ENCODE peak calls at places on chromosomes 3 and 15, in five cellular contexts. Y, I, F, V and L are unnamed samples.
A peak's percentile ranks its signal among the peaks of the same experiment; 100 is the strongest.

GRCh38 chr15:38389924-38390542 is 63.9 kb upstream of the FAM98B start:
- DNase-seq in Y (peak; percentile 66), I (peak; percentile 30), F (peak; percentile 64), V (peak; percentile 4), L (peak; percentile 64)

GRCh38 chr3:190621971-190622370 is 108.1 kb downstream of the IL1RAP start:
- DNase-seq in Y (no peak), I (no peak), F (no peak), V (no peak), L (no peak)

GRCh38 chr3:60708191-60708975 is 542.9 kb downstream of the FHIT start:
- DNase-seq in Y (no peak), I (no peak), F (no peak), V (no peak), L (no peak)

GRCh38 chr15:80375968-80376891 is 28.0 kb upstream of the ARNT2 start:
- DNase-seq in Y (no peak), I (no peak), F (no peak), V (no peak), L (no peak)

GRCh38 chr3:151923901-151924300 is 50.5 kb downstream of the SUCNR1 start:
- DNase-seq in Y (no peak), I (no peak), F (no peak), V (no peak), L (no peak)

GRCh38 chr3:56076746-56077145 is 391.5 kb downstream of the ERC2 start:
- DNase-seq in Y (no peak), I (no peak), F (no peak), V (no peak), L (no peak)

GRCh38 chr3:66858656-66859381 is 139.3 kb upstream of the KBTBD8 start:
- DNase-seq in Y (peak; percentile 8), I (no peak), F (no peak), V (no peak), L (no peak)

GRCh38 chr15:72800819-72801481 is 17.4 kb upstream of the ADPGK start:
- DNase-seq in Y (no peak), I (no peak), F (no peak), V (no peak), L (no peak)

GRCh38 chr3:109125902-109126301 is 8.0 kb upstream of the MORC1 start:
- DNase-seq in Y (no peak), I (no peak), F (no peak), V (no peak), L (no peak)

GRCh38 chr3:119871571-119871970 is 89.7 kb downstream of the NR1I2 start:
- DNase-seq in Y (no peak), I (no peak), F (no peak), V (no peak), L (no peak)

GRCh38 chr3:11532865-11533490 is 110.7 kb downstream of the VGLL4 start:
- DNase-seq in Y (no peak), I (no peak), F (no peak), V (no peak), L (no peak)

GRCh38 chr15:91561371-91562100 is 292.0 kb upstream of the SLCO3A1 start:
- DNase-seq in Y (no peak), I (no peak), F (no peak), V (no peak), L (peak; percentile 8)

GRCh38 chr3:97269202-97269601 is 454.8 kb downstream of the EPHA6 start:
- DNase-seq in Y (no peak), I (no peak), F (no peak), V (no peak), L (no peak)

GRCh38 chr3:143358155-143358792 is 238.7 kb downstream of the CHST2 start:
- DNase-seq in Y (no peak), I (no peak), F (no peak), V (no peak), L (no peak)

GRCh38 chr15:69074011-69074842 is 59.7 kb downstream of the NOX5 start:
- DNase-seq in Y (peak; percentile 46), I (no peak), F (no peak), V (peak; percentile 20), L (peak; percentile 84)

GRCh38 chr3:127670761-127671522 is 1.8 kb upstream of the ABTB1 start:
- DNase-seq in Y (no peak), I (no peak), F (no peak), V (no peak), L (no peak)

GRCh38 chr3:99895106-99895705 is 77.5 kb downstream of the CMSS1 start:
- DNase-seq in Y (no peak), I (no peak), F (no peak), V (no peak), L (no peak)

GRCh38 chr3:114092151-114093000 is 35.8 kb downstream of the QTRT2 start:
- DNase-seq in Y (no peak), I (no peak), F (no peak), V (no peak), L (no peak)

GRCh38 chr3:114609952-114610351 is 316.1 kb downstream of the TIGIT start:
- DNase-seq in Y (no peak), I (no peak), F (no peak), V (no peak), L (no peak)

GRCh38 chr15:52787549-52788098 is 2.5 kb downstream of the ONECUT1 start:
- DNase-seq in Y (no peak), I (no peak), F (no peak), V (no peak), L (no peak)

GRCh38 chr15:20348291-20348899 is 193.2 kb downstream of the GOLGA6L6 start:
- DNase-seq in Y (no peak), I (no peak), F (no peak), V (no peak), L (no peak)

GRCh38 chr15:50977157-50977556 is 68.7 kb downstream of the AP4E1 start:
- DNase-seq in Y (no peak), I (no peak), F (no peak), V (no peak), L (no peak)